ENCODE peak calls at places on chromosome 19, in six cellular contexts. Y is HCT116, N is T1000, D is activated gamma-delta T cell treated with Interleukin-2 at 50 U/mL for 16 hours, E is amygdala, A is tibial artery. T is an unnamed sample.

GRCh38 chr19:41998246-41999020 is 4.4 kb upstream of the ATP1A3 start:
- DNase-seq in Y (peak), E (no peak), D (no peak), A (no peak), N (no peak), T (no peak)

GRCh38 chr19:737591-738093 is 13.3 kb upstream of the MISP start:
- DNase-seq in A (no peak), D (peak), E (no peak), Y (no peak), N (no peak), T (no peak)

GRCh38 chr19:5494780-5495179 is 39.6 kb downstream of the ZNRF4 start:
- DNase-seq in N (no peak), Y (no peak), A (no peak), D (no peak), E (no peak), T (no peak)

GRCh38 chr19:40358773-40359172 is 10.3 kb downstream of the PLD3 start:
- DNase-seq in E (no peak), N (no peak), D (no peak), A (peak), Y (no peak), T (no peak)

GRCh38 chr19:16566161-16566560 is 6.1 kb downstream of the SLC35E1 start:
- DNase-seq in Y (no peak), E (no peak), A (no peak), N (no peak), D (peak), T (no peak)

GRCh38 chr19:13460045-13460444 is 46.2 kb downstream of the CACNA1A start:
- DNase-seq in E (no peak), D (no peak), A (no peak), Y (no peak), N (no peak), T (no peak)

GRCh38 chr19:1725100-1726064 is 27.9 kb upstream of the ONECUT3 start:
- DNase-seq in N (peak), E (peak), D (no peak), A (no peak), Y (no peak), T (no peak)

GRCh38 chr19:8631425-8631819 is 989 bp downstream of the NFILZ start:
- DNase-seq in D (no peak), Y (no peak), A (no peak), N (no peak), E (no peak), T (no peak)

GRCh38 chr19:15464394-15465385 is at the start of gene RASAL3:
- DNase-seq in A (no peak), N (no peak), Y (no peak), E (no peak), D (peak), T (no peak)

GRCh38 chr19:43777163-43777700 is 3.5 kb downstream of the KCNN4 start:
- DNase-seq in N (peak), A (no peak), D (no peak), Y (no peak), E (no peak), T (no peak)

GRCh38 chr19:35154535-35155406 is at the start of gene FXYD5:
- DNase-seq in N (peak), E (no peak), Y (no peak), D (peak), A (peak), T (no peak)

GRCh38 chr19:55440411-55441105 is 2.5 kb downstream of the SHISA7 start:
- DNase-seq in N (no peak), Y (no peak), A (no peak), E (no peak), D (no peak), T (no peak)

GRCh38 chr19:1945899-1946298 is 4.9 kb downstream of the CSNK1G2 start:
- DNase-seq in Y (no peak), N (no peak), D (no peak), A (no peak), E (no peak), T (no peak)

GRCh38 chr19:13138171-13138915 is 11.8 kb downstream of the STX10 start:
- DNase-seq in D (no peak), Y (no peak), E (no peak), A (no peak), N (no peak), T (no peak)

GRCh38 chr19:33677745-33678426 is 56.1 kb downstream of the CHST8 start:
- DNase-seq in A (peak), E (no peak), Y (no peak), D (no peak), N (no peak), T (no peak)

GRCh38 chr19:37303591-37304171 is 67.2 kb upstream of the ZNF527 start:
- DNase-seq in D (no peak), A (no peak), Y (no peak), N (no peak), E (no peak), T (no peak)

GRCh38 chr19:51356159-51356801 is 9.9 kb downstream of the ETFB start:
- DNase-seq in D (no peak), E (no peak), A (no peak), Y (no peak), N (no peak), T (no peak)

GRCh38 chr19:12703056-12703455 is 6.6 kb upstream of the FBXW9 start:
- DNase-seq in E (no peak), Y (peak), A (no peak), D (no peak), N (no peak), T (no peak)

GRCh38 chr19:47486900-47487299 is 2.9 kb upstream of the KPTN start:
- DNase-seq in D (no peak), Y (no peak), A (no peak), N (no peak), E (no peak), T (no peak)

GRCh38 chr19:2578911-2579677 is 103.2 kb downstream of the GADD45B start:
- DNase-seq in A (peak), D (peak), Y (peak), E (peak), N (peak), T (peak)

GRCh38 chr19:50190439-50190891 is 13.0 kb upstream of the MYH14 start:
- DNase-seq in A (no peak), D (no peak), E (no peak), Y (no peak), N (no peak), T (no peak)

GRCh38 chr19:1295169-1296012 is 9.7 kb downstream of the EFNA2 start:
- DNase-seq in Y (no peak), D (peak), E (no peak), A (no peak), N (no peak), T (no peak)

GRCh38 chr19:36771275-36772231 is 1.1 kb downstream of the ZNF850 start:
- DNase-seq in E (no peak), D (no peak), Y (no peak), N (peak), A (peak), T (no peak)

GRCh38 chr19:9939301-9939913 is 3.1 kb upstream of the OLFM2 start:
- DNase-seq in A (no peak), N (no peak), Y (no peak), D (no peak), E (no peak), T (no peak)

GRCh38 chr19:23402388-23402787 is 7.1 kb upstream of the ZNF91 start:
- DNase-seq in N (no peak), A (no peak), Y (no peak), D (no peak), E (no peak), T (no peak)

GRCh38 chr19:42311612-42312160 is 1.4 kb upstream of the TMEM145 start:
- DNase-seq in D (no peak), A (no peak), E (no peak), Y (no peak), N (no peak), T (no peak)

GRCh38 chr19:43780706-43781525 is at the start of gene KCNN4:
- DNase-seq in A (no peak), Y (peak), E (no peak), D (peak), N (peak), T (no peak)

GRCh38 chr19:50415661-50416033 is 3.1 kb upstream of the SPIB start:
- DNase-seq in E (no peak), N (no peak), A (no peak), Y (no peak), D (no peak), T (no peak)

GRCh38 chr19:37468961-37469777 is at the start of gene ZNF570:
- DNase-seq in N (peak), Y (no peak), A (peak), E (peak), D (peak), T (peak)

GRCh38 chr19:18379803-18380747 is 5.9 kb upstream of the GDF15 start:
- DNase-seq in Y (peak), E (no peak), D (no peak), A (peak), N (peak), T (peak)

GRCh38 chr19:367963-368623 is 23.5 kb upstream of the MIER2 start:
- DNase-seq in D (no peak), N (no peak), Y (no peak), A (no peak), E (no peak), T (no peak)

GRCh38 chr19:41588497-41589209 is 12.7 kb downstream of the CEACAM21 start:
- DNase-seq in D (no peak), A (no peak), E (no peak), Y (no peak), N (no peak), T (no peak)

GRCh38 chr19:49336482-49337266 is 1.5 kb downstream of the CD37 start:
- DNase-seq in A (no peak), Y (no peak), E (no peak), N (no peak), D (no peak), T (no peak)

GRCh38 chr19:423691-424466 is 14.9 kb upstream of the C2CD4C start:
- DNase-seq in E (no peak), D (no peak), Y (no peak), A (no peak), N (no peak), T (no peak)

GRCh38 chr19:51064534-51065220 is at the start of gene KLK13:
- DNase-seq in N (no peak), E (no peak), D (no peak), A (no peak), Y (peak), T (no peak)

GRCh38 chr19:39030854-39031367 is 1.4 kb downstream of the FBXO27 start:
- DNase-seq in D (no peak), N (no peak), Y (no peak), E (no peak), A (no peak), T (no peak)

GRCh38 chr19:3135961-3136683 is at the start of gene GNA15:
- DNase-seq in Y (no peak), E (no peak), A (no peak), D (no peak), N (no peak), T (no peak)